ENCODE peak calls at places on chromosomes 1 and 21, in five cellular contexts. K is H1, S is endothelial cell of umbilical vein, R is HCT116, U is GM23338. B is an unnamed sample.

GRCh38 chr1:238334170-238334569 is 443.4 kb upstream of the ZP4 start:
- DNase-seq in K (no peak), S (no peak), R (no peak), U (no peak), B (no peak)

GRCh38 chr1:89815040-89815439 is 5.8 kb upstream of the LRRC8D start:
- DNase-seq in K (no peak), S (peak; percentile 56), R (no peak), U (no peak), B (no peak)

GRCh38 chr1:53073287-53073686 is 11.3 kb downstream of the PODN start:
- DNase-seq in K (no peak), S (no peak), R (no peak), U (no peak), B (no peak)

GRCh38 chr1:42930178-42931107 is 28.2 kb downstream of the SLC2A1 start:
- DNase-seq in K (no peak), S (no peak), R (no peak), U (no peak), B (no peak)

GRCh38 chr1:29974345-29974744 is 738.0 kb downstream of the PTPRU start:
- DNase-seq in K (peak; percentile 44), S (peak; percentile 46), R (peak; percentile 16), U (peak; percentile 91), B (no peak)

GRCh38 chr1:172002725-172003345 is 161.5 kb downstream of the DNM3 start:
- DNase-seq in K (no peak), S (peak; percentile 74), R (peak; percentile 39), U (peak; percentile 65), B (peak; percentile 20)

GRCh38 chr1:54037476-54037875 is 15.5 kb downstream of the TMEM59 start:
- DNase-seq in K (no peak), S (no peak), R (no peak), U (no peak), B (no peak)

GRCh38 chr1:157154940-157155514 is 16.8 kb upstream of the ETV3 start:
- DNase-seq in K (no peak), S (peak; percentile 82), R (no peak), U (peak; percentile 24), B (no peak)

GRCh38 chr1:151705739-151706463 is 10.7 kb downstream of the CELF3 start:
- DNase-seq in K (no peak), S (no peak), R (no peak), U (no peak), B (no peak)

GRCh38 chr1:59128239-59128736 is 168.6 kb upstream of the FGGY start:
- DNase-seq in K (no peak), S (peak; percentile 61), R (no peak), U (no peak), B (no peak)

GRCh38 chr1:234315091-234315541 is 58.1 kb upstream of the COA6 start:
- DNase-seq in K (no peak), S (peak; percentile 67), R (no peak), U (no peak), B (no peak)

GRCh38 chr1:19351858-19352257 is 39.7 kb downstream of the SLC66A1 start:
- DNase-seq in K (no peak), S (no peak), R (no peak), U (no peak), B (no peak)

GRCh38 chr1:22689505-22689904 is 21.1 kb upstream of the EPHB2 start:
- DNase-seq in K (no peak), S (no peak), R (peak; percentile 74), U (no peak), B (no peak)

GRCh38 chr1:34407140-34407539 is 230.4 kb downstream of the C1orf94 start:
- DNase-seq in K (peak; percentile 8), S (no peak), R (no peak), U (no peak), B (no peak)

GRCh38 chr21:33643658-33644311 is 1.5 kb downstream of the ITSN1 start:
- DNase-seq in K (no peak), S (peak; percentile 56), R (no peak), U (peak; percentile 27), B (peak; percentile 38)

GRCh38 chr1:5142389-5142788 is 488.0 kb downstream of the AJAP1 start:
- DNase-seq in K (no peak), S (no peak), R (no peak), U (no peak), B (no peak)

GRCh38 chr1:1876335-1876935 is 14.5 kb downstream of the GNB1 start:
- DNase-seq in K (no peak), S (no peak), R (no peak), U (no peak), B (no peak)

GRCh38 chr1:169894424-169895145 is 889 bp upstream of the SCYL3 start:
- DNase-seq in K (no peak), S (no peak), R (no peak), U (no peak), B (no peak)

GRCh38 chr1:91511386-91511785 is 10.7 kb downstream of the CDC7 start:
- DNase-seq in K (no peak), S (peak; percentile 57), R (peak; percentile 16), U (peak; percentile 51), B (no peak)

GRCh38 chr1:180953291-180953747 is 40.6 kb downstream of the KIAA1614 start:
- DNase-seq in K (no peak), S (no peak), R (no peak), U (peak; percentile 26), B (peak; percentile 27)

GRCh38 chr1:147292012-147292411 is 49.5 kb downstream of the CHD1L start:
- DNase-seq in K (no peak), S (no peak), R (no peak), U (no peak), B (no peak)

GRCh38 chr1:116814935-116815334 is 60.7 kb downstream of the CD2 start:
- DNase-seq in K (no peak), S (no peak), R (no peak), U (no peak), B (no peak)

GRCh38 chr1:37945743-37946702 is 830 bp downstream of the INPP5B start:
- DNase-seq in K (no peak), S (peak; percentile 86), R (no peak), U (peak; percentile 28), B (peak; percentile 59)

GRCh38 chr1:229855999-229856650 is 210.9 kb upstream of the GALNT2 start:
- DNase-seq in K (no peak), S (no peak), R (no peak), U (peak; percentile 19), B (peak; percentile 28)

GRCh38 chr1:83796409-83796808 is 202.5 kb downstream of the TTLL7 start:
- DNase-seq in K (no peak), S (no peak), R (no peak), U (peak; percentile 59), B (no peak)

GRCh38 chr1:38084700-38085099 is 38.1 kb upstream of the POU3F1 start:
- DNase-seq in K (no peak), S (no peak), R (no peak), U (no peak), B (no peak)

GRCh38 chr1:112501810-112502641 is 6.7 kb upstream of the WNT2B start:
- DNase-seq in K (peak; percentile 74), S (peak; percentile 71), R (no peak), U (peak; percentile 67), B (peak; percentile 85)

GRCh38 chr21:41768371-41769042 is 1.7 kb upstream of the RIPK4 start:
- DNase-seq in K (no peak), S (peak; percentile 26), R (peak; percentile 32), U (peak; percentile 91), B (peak; percentile 60)

GRCh38 chr1:46248122-46248920 is 758 bp downstream of the RAD54L start:
- DNase-seq in K (peak; percentile 68), S (peak; percentile 17), R (peak; percentile 48), U (peak; percentile 85), B (peak; percentile 55)
- TF ChIP-seq POLR2AphosphoS5 in K (no peak), S (no peak), R (no peak), U (no peak), B (no peak)

DNA sequence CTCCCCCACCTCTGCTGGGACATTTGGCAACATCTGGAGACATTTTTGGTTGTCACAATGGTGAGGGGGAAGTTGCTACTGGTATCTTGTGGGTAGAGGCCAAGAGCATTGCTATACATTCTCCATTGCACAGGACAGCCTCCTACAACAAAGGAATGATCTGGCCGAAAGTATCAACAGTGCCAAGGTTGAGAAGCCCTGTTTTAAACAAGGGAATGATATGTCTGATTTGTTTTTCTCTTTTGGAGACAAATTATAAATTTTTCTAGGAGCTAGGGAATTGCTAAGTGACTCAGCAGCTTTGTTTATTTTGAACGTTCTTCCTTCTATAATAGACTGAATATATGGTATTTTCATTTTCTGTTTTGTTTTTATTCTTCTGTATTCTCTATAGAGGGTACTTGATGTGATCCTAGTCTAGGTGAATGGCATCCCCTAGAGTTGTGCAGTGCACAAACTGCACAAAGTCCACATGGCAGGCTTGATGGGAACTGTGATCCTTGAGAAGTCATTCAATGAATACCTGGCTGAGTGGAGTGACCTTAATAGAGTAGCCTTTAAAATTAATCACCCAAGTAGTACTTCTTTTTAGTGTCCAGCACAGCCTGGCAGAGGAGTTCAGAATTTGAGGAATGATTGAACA is 288.6 kb upstream of the USP24 start:
- DNase-seq in K (no peak), S (no peak), R (no peak), U (no peak), B (no peak)
- H4K20me1 ChIP-seq in K (no peaks in the 10 kb centered on the region), S (no peaks in the 10 kb centered on the region), R (no peaks in the 10 kb centered on the region), U (no peaks in the 10 kb centered on the region), B (no peaks in the 10 kb centered on the region)

GRCh38 chr1:228474507-228474906 is 12.7 kb upstream of the RNF187 start:
- DNase-seq in K (no peak), S (no peak), R (no peak), U (peak; percentile 58), B (no peak)

GRCh38 chr1:228469413-228470162 is 17.6 kb upstream of the RNF187 start:
- DNase-seq in K (no peak), S (no peak), R (no peak), U (peak; percentile 58), B (no peak)

GRCh38 chr1:228471762-228472398 is 15.3 kb upstream of the RNF187 start:
- DNase-seq in K (no peak), S (peak; percentile 34), R (peak; percentile 49), U (peak; percentile 93), B (peak; percentile 53)

GRCh38 chr1:228472655-228473054 is 14.5 kb upstream of the RNF187 start:
- DNase-seq in K (no peak), S (peak; percentile 62), R (no peak), U (no peak), B (no peak)

GRCh38 chr1:228471154-228471761 is 15.9 kb upstream of the RNF187 start:
- DNase-seq in K (no peak), S (no peak), R (no peak), U (no peak), B (no peak)
- TF ChIP-seq POLR2AphosphoS5 in K (no peak), S (no peak), R (no peak), U (no peak), B (no peak)

GRCh38 chr1:179205284-179205683 is 24.2 kb downstream of the ABL2 start:
- DNase-seq in K (no peak), S (no peak), R (no peak), U (no peak), B (no peak)

GRCh38 chr1:179206817-179207216 is 22.7 kb downstream of the ABL2 start:
- DNase-seq in K (no peak), S (no peak), R (no peak), U (no peak), B (no peak)

GRCh38 chr1:179208681-179209477 is 20.6 kb downstream of the ABL2 start:
- DNase-seq in K (no peak), S (no peak), R (no peak), U (no peak), B (no peak)
- H4K20me1 ChIP-seq in K (no peaks in the 10 kb centered on the region), S (peaks cover 2% of the 10 kb centered on the region), R (no peaks in the 10 kb centered on the region), U (peaks cover 3% of the 10 kb centered on the region), B (no peaks in the 10 kb centered on the region)

B was measured in SK-N-SH.